ENCODE peak calls at places on chromosomes 3 and 15, in four cellular contexts. A, B, U and V are unnamed samples.

GRCh38 chr3:12187448-12188327 is 29.0 kb upstream of the TIMP4 start:
- DNase-seq in A (no peak), B (no peak), U (peak), V (no peak)

GRCh38 chr3:17041009-17041408 is 156.3 kb downstream of the PLCL2 start:
- DNase-seq in A (no peak), B (no peak), U (no peak), V (no peak)

GRCh38 chr3:50267280-50267913 is 1.6 kb upstream of the SEMA3B start:
- DNase-seq in A (no peak), B (no peak), U (no peak), V (no peak)

GRCh38 chr15:96207377-96208006 is 123.0 kb upstream of the NR2F2 start:
- DNase-seq in A (no peak), B (no peak), U (no peak), V (no peak)

GRCh38 chr3:37903320-37903719 is 41.6 kb downstream of the CTDSPL start:
- DNase-seq in A (peak), B (no peak), U (no peak), V (no peak)

GRCh38 chr15:53133255-53133654 is 343.1 kb upstream of the ONECUT1 start:
- DNase-seq in A (no peak), B (no peak), U (no peak), V (no peak)

GRCh38 chr15:81351651-81352050 is 22.4 kb downstream of the TMC3 start:
- DNase-seq in A (no peak), B (no peak), U (no peak), V (no peak)

GRCh38 chr3:122690096-122690495 is 9.5 kb downstream of the PARP14 start:
- DNase-seq in A (no peak), B (no peak), U (no peak), V (no peak)

GRCh38 chr15:68843425-68844311 is 23.0 kb upstream of the ANP32A start:
- DNase-seq in A (no peak), B (no peak), U (no peak), V (no peak)

GRCh38 chr3:52433328-52434060 is 11.4 kb downstream of the SEMA3G start:
- DNase-seq in A (no peak), B (no peak), U (no peak), V (no peak)

GRCh38 chr3:17360991-17361390 is 381.4 kb downstream of the TBC1D5 start:
- DNase-seq in A (no peak), B (no peak), U (no peak), V (no peak)

GRCh38 chr3:16338124-16338523 is 73.1 kb downstream of the OXNAD1 start:
- DNase-seq in A (no peak), B (no peak), U (peak), V (no peak)

GRCh38 chr15:96334017-96334704 is 3.7 kb downstream of the NR2F2 start:
- DNase-seq in A (no peak), B (peak), U (no peak), V (no peak)

GRCh38 chr15:73809728-73810501 is 56.8 kb upstream of the INSYN1 start:
- DNase-seq in A (no peak), B (no peak), U (no peak), V (peak)

GRCh38 chr15:99954361-99955180 is 221.3 kb upstream of the LYSMD4 start:
- DNase-seq in A (no peak), B (no peak), U (no peak), V (no peak)

GRCh38 chr3:43243590-43244587 is 42.5 kb upstream of the SNRK start:
- DNase-seq in A (no peak), B (no peak), U (no peak), V (no peak)

GRCh38 chr15:79091204-79091867 is 756 bp upstream of the RASGRF1 start:
- DNase-seq in A (no peak), B (no peak), U (no peak), V (peak)

GRCh38 chr3:63635186-63635585 is 17.3 kb upstream of the SNTN start:
- DNase-seq in A (no peak), B (no peak), U (no peak), V (no peak)

GRCh38 chr3:168820748-168821445 is 725.2 kb upstream of the GOLIM4 start:
- DNase-seq in A (no peak), B (no peak), U (no peak), V (no peak)

GRCh38 chr3:50567011-50567385 is 549 bp downstream of the C3orf18 start:
- DNase-seq in A (no peak), B (no peak), U (no peak), V (no peak)

GRCh38 chr15:61367953-61368352 is 138.9 kb upstream of the RORA start:
- DNase-seq in A (no peak), B (no peak), U (no peak), V (peak)

GRCh38 chr3:136311971-136312370 is 61.8 kb downstream of the PCCB start:
- DNase-seq in A (no peak), B (no peak), U (no peak), V (no peak)

GRCh38 chr15:72813345-72814004 is 29.9 kb upstream of the ADPGK start:
- DNase-seq in A (no peak), B (no peak), U (no peak), V (no peak)

GRCh38 chr3:139982404-139982803 is 47.4 kb downstream of the CLSTN2 start:
- DNase-seq in A (no peak), B (no peak), U (no peak), V (no peak)

GRCh38 chr3:175651716-175652115 is 792.6 kb downstream of the NAALADL2 start:
- DNase-seq in A (no peak), B (no peak), U (no peak), V (no peak)

GRCh38 chr3:82641701-82642100 is 880.3 kb upstream of the GBE1 start:
- DNase-seq in A (no peak), B (no peak), U (no peak), V (no peak)

GRCh38 chr3:20683912-20684311 is 497.9 kb upstream of the SGO1 start:
- DNase-seq in A (no peak), B (no peak), U (no peak), V (no peak)

GRCh38 chr3:172046268-172046915 is 7.0 kb downstream of the FNDC3B start:
- DNase-seq in A (no peak), B (no peak), U (no peak), V (no peak)

GRCh38 chr3:127412578-127413317 is 124.9 kb upstream of the PRR20G start:
- DNase-seq in A (no peak), B (no peak), U (no peak), V (no peak)

GRCh38 chr3:19250959-19251610 is 102.8 kb downstream of the KCNH8 start:
- DNase-seq in A (peak), B (no peak), U (no peak), V (no peak)

GRCh38 chr3:23916152-23916885 is 471 bp downstream of the NKIRAS1 start:
- DNase-seq in A (no peak), B (no peak), U (no peak), V (no peak)

GRCh38 chr15:100687532-100688215 is 85.3 kb downstream of the ASB7 start:
- DNase-seq in A (no peak), B (no peak), U (no peak), V (no peak)

GRCh38 chr15:20353966-20354883 is 187.4 kb downstream of the GOLGA6L6 start:
- DNase-seq in A (no peak), B (no peak), U (no peak), V (peak)

GRCh38 chr3:11629716-11630115 is 14.0 kb downstream of the VGLL4 start:
- DNase-seq in A (no peak), B (no peak), U (no peak), V (no peak)

GRCh38 chr15:23690450-23690852 is 3.3 kb upstream of the NDN start:
- DNase-seq in A (peak), B (peak), U (no peak), V (no peak)

DNA sequence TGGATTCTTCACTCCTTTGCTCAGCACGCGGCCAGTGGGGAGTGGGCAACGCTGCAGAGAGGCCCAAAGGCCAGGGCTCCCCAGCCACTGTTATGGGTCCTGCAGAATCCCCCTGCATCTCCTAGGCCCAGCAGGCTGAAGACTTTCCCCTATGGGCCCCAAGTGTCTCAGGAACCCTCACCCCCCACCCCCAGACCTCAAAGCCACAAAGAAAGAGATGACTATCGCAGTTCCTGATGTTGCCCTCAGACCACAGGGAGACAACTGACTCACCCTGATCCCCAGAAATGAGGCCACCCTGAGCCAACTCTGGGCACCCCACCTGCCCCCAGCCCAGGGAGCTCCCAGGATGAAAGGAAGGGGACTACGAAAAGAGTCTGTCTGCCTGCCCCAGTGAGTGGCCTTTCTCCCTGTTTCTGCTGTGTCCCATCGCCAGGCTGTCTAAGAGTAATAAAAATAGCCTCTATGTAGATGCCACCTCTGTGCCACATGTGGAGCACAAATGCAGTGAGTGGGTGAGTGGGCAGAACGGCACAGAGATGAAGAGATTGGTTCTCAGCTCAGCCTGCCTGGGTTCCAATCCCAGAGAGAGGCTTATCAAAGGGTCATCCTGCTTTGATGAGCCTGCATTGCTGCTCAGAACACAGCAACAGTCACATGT is 283.0 kb downstream of the UACA start:
- DNase-seq in A (no peak), B (no peak), U (no peak), V (no peak)
- TF ChIP-seq JUNB in A (no peak), B (no peak), U (peak), V (no peak)

DNA sequence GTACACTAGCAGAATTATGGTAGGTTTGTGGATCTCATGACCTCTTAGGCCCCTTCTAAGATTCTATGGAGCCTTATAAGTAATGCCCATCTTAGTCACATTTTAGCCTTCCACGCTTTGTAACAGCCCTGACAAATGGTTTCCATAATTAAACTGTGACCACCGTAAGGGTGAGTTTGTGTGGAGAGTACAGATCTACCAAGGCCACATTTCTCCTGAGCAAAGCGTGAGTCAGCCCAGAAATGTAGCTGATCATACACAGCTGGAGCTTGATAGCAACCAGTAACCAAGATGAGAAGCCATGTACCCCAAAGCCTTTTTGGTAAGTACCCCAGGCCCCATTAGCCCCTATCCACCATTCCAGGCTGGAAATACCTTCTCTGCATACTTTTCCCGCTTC is 31.7 kb downstream of the CHAC1 start:
- DNase-seq in A (no peak), B (no peak), U (no peak), V (no peak)
- TF ChIP-seq MYC in A (no peak), B (no peak), U (no peak), V (no peak)

DNA sequence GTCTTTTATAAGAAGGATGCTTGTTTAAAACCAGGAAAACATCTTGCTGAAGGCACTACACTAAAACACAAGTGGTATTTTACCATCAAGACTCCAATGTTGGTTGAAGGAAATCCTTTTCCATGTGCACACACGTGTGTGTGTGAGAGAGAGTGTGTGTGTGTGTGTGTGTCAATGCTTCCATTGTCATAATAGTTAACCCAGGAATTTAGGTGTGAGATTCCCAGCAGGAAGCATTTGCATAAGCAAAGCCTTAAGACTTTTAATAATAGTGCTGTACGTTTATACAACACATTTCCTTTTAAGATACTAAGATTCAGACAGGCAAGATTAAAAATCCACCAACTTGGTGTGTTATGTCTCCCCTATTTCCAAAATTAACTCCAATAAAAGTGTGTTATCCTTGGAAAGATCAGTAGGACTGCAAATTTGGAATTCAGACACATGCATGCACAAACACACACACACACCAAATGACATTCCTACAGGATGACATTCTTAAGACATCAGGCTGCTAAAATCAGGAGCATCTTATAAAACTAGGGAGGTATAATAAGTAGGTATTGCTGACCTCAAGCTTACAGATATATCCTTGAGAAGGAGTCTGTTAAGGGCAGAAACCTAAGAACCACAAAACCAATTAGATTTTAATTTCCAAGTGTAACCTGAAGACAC is 18.3 kb downstream of the LMCD1 start:
- DNase-seq in A (no peak), B (no peak), U (no peak), V (no peak)
- TF ChIP-seq USF2 in A (no peak), B (no peak), U (no peak), V (no peak)

GRCh38 chr15:49235446-49236207 is 65.6 kb downstream of the GALK2 start:
- DNase-seq in A (peak), B (peak), U (peak), V (no peak)

GRCh38 chr15:49242820-49243219 is 72.8 kb downstream of the GALK2 start:
- DNase-seq in A (no peak), B (peak), U (no peak), V (no peak)

GRCh38 chr15:49236869-49237268 is 66.8 kb downstream of the GALK2 start:
- DNase-seq in A (no peak), B (no peak), U (no peak), V (no peak)

GRCh38 chr15:49239105-49239504 is 69.1 kb downstream of the GALK2 start:
- DNase-seq in A (no peak), B (no peak), U (no peak), V (no peak)

GRCh38 chr15:49238342-49238741 is 68.3 kb downstream of the GALK2 start:
- DNase-seq in A (no peak), B (no peak), U (no peak), V (no peak)
- TF ChIP-seq JUNB in A (no peak), B (no peak), U (no peak), V (no peak)

DNA sequence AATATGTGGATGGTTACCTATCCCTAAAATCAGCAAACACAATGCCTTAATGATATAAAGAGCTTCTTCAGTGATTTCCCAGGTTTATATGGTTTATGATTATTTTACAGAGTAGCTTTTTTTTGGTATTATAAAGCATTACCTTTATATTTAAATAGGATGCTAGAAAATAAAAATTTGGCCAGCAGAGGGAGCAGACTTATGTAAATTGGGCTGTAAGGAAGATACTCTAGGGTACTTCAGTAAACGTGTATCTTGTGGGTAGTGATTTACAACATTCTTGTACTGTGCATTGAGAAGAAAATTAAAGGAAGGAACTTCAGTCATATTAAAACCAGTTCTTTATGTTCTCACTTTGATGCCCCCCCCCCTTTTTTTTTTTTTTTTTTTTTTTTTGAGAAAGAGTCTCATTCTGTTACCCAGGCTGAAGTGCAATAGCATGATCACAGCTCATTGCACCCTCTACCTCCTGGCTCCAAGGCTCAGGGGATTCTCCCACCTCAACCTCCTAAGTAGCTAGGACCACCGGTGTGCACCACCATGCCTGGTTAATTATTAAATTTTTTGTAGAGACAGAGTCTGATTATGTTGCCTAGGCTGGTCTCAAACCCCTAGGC is 167.9 kb downstream of the BBX start:
- DNase-seq in A (peak), B (peak), U (no peak), V (peak)
- TF ChIP-seq MYC in A (no peak), B (no peak), U (no peak), V (no peak)

GRCh38 chr3:39990532-39990931 is 181.1 kb downstream of the MYRIP start:
- DNase-seq in A (peak), B (peak), U (peak), V (peak)

GRCh38 chr3:39989746-39990145 is 180.3 kb downstream of the MYRIP start:
- DNase-seq in A (no peak), B (no peak), U (no peak), V (no peak)
- TF ChIP-seq USF2 in A (no peak), B (no peak), U (no peak), V (no peak)

DNA sequence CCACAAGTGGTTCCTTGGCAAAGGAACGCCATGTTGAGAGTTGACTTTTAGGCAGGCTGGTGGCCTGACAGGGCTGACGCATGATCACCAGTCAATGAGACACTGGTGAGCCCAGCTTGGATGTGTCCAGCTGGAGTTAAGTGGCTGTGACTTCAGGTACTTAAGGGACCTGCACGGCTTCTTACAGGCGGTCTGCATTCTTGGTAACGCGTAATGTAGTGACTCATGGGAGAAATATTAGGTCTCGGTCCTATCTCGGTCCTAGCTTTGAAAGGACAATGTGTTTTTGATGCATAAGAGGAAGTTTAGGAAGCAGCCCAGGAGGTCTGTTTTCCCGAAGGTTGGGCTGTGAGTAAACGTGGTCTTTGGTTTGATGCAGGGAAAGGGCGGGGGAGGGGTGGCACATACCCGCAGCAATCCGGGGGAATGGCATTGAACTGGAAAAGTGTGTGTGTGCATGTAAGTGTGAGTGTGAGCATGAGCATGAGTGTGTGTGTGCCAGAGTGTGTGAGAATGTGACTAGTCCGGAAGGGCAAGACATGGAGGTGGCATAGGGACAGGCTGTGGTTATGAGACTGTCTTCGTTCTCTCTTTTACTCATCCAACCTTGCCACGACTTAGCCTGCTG is 55.3 kb downstream of the FAM43A start:
- DNase-seq in A (peak), B (no peak), U (no peak), V (peak)
- TF ChIP-seq JUNB in A (no peak), B (no peak), U (no peak), V (no peak)

DNA sequence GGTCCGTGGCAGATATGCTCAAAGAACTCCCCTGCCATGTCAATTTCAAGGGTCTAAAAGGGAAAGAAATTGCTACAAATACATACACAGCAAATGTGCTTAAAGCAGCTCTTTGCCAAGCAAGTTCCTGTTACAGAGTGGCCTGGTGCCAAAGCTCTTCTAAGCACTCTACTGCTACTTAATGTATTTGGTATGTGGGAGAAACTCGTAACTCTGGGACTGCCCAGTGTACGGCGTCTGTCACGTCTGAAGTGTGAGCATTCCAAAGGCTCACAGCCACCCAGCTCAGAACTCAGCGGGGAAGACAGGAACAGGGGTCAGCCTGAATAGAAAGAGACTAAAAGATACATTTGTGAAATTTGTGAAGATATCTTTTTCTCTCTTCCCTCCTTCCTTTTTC is 54.6 kb downstream of the RBMS3 start:
- DNase-seq in A (no peak), B (no peak), U (no peak), V (peak)
- TF ChIP-seq MYC in A (no peak), B (no peak), U (no peak), V (no peak)